ENCODE peak calls at places on chromosomes 7 and 10, in five cellular contexts. V is thoracic aorta, N is sciatic nerve, M is activated T-cell treated with anti-CD3 and anti-CD28 coated beads for 24 hours, S is astrocyte of the spinal cord. G is an unnamed sample.
A peak's percentile ranks its signal among the peaks of the same experiment; 100 is the strongest.

GRCh38 chr10:96322275-96322674 is 18.0 kb downstream of the DNTT start:
- DNase-seq in N (no peak), M (no peak), V (no peak), S (no peak), G (no peak)

GRCh38 chr10:116732546-116732945 is 9.8 kb downstream of the HSPA12A start:
- DNase-seq in M (no peak), N (no peak), S (no peak), V (no peak), G (no peak)

GRCh38 chr10:124903119-124903518 is 38.8 kb upstream of the ZRANB1 start:
- DNase-seq in S (no peak), N (no peak), V (no peak), M (no peak), G (no peak)

GRCh38 chr7:266851-267840 is 22.8 kb upstream of the FOXL3 start:
- DNase-seq in M (no peak), S (no peak), V (no peak), N (no peak), G (peak; percentile 68)

GRCh38 chr7:71424166-71424803 is 292.3 kb downstream of the GALNT17 start:
- DNase-seq in S (no peak), V (no peak), M (no peak), N (no peak), G (no peak)

GRCh38 chr10:107095125-107095524 is 69.4 kb downstream of the SORCS1 start:
- DNase-seq in M (no peak), S (no peak), V (no peak), N (no peak), G (no peak)

GRCh38 chr7:40680657-40681056 is 545.9 kb downstream of the SUGCT start:
- DNase-seq in S (peak; percentile 32), V (no peak), M (no peak), N (no peak), G (peak; percentile 58)

GRCh38 chr10:116819999-116820677 is 29.2 kb upstream of the ENO4 start:
- DNase-seq in M (no peak), V (no peak), S (no peak), N (no peak), G (no peak)

GRCh38 chr10:72164617-72165016 is 51.2 kb upstream of the ANAPC16 start:
- DNase-seq in N (no peak), S (no peak), V (no peak), M (no peak), G (no peak)

GRCh38 chr10:51961401-51961800 is 262.0 kb upstream of the CSTF2T start:
- DNase-seq in S (no peak), N (no peak), M (no peak), V (no peak), G (no peak)

GRCh38 chr7:100827330-100828226 is at the start of gene EPHB4:
- DNase-seq in V (no peak), S (peak; percentile 91), M (no peak), N (peak; percentile 86), G (peak; percentile 94)

GRCh38 chr7:104548861-104549260 is 220.5 kb downstream of the LHFPL3 start:
- DNase-seq in N (no peak), V (no peak), S (no peak), M (no peak), G (peak; percentile 37)

GRCh38 chr7:23216021-23216420 is 30.6 kb upstream of the GPNMB start:
- DNase-seq in S (no peak), M (no peak), V (no peak), N (no peak), G (no peak)

G was measured in Daoy.